ENCODE peak calls at places on chromosomes 2 and 18, in eight cellular contexts. One of them, this sample, is unnamed.

GRCh38 chr2:69742170-69742952 is 427 bp downstream of the ANXA4 start:
- DNase-seq in OCI-LY7: no peak
- DNase-seq in keratinocyte: no peak
- DNase-seq in lower lobe of right lung: no peak
- DNase-seq in psoas muscle: no peak
- DNase-seq in adrenal gland: no peak
- DNase-seq in tibial artery: peak; percentile 71
- DNase-seq in GM23338: peak; percentile 51
- DNase-seq in this sample: no peak

GRCh38 chr2:240629419-240629967 is 4.2 kb downstream of the GPR35 start:
- DNase-seq in tibial artery: peak; percentile 45
- DNase-seq in lower lobe of right lung: peak; percentile 41
- DNase-seq in OCI-LY7: no peak
- DNase-seq in adrenal gland: no peak
- DNase-seq in psoas muscle: no peak
- DNase-seq in keratinocyte: no peak
- DNase-seq in GM23338: no peak
- DNase-seq in this sample: no peak

GRCh38 chr2:184644685-184645084 is 46.4 kb downstream of the ZNF804A start:
- DNase-seq in lower lobe of right lung: no peak
- DNase-seq in adrenal gland: no peak
- DNase-seq in OCI-LY7: no peak
- DNase-seq in psoas muscle: no peak
- DNase-seq in tibial artery: no peak
- DNase-seq in keratinocyte: no peak
- DNase-seq in GM23338: peak; percentile 11
- DNase-seq in this sample: no peak

GRCh38 chr2:213162515-213163118 is 11.2 kb upstream of the IKZF2 start:
- DNase-seq in OCI-LY7: no peak
- DNase-seq in tibial artery: no peak
- DNase-seq in keratinocyte: no peak
- DNase-seq in adrenal gland: no peak
- DNase-seq in lower lobe of right lung: no peak
- DNase-seq in GM23338: no peak
- DNase-seq in psoas muscle: no peak
- DNase-seq in this sample: no peak

GRCh38 chr2:113117594-113118262 is 9.7 kb upstream of the IL1RN start:
- DNase-seq in OCI-LY7: no peak
- DNase-seq in GM23338: no peak
- DNase-seq in lower lobe of right lung: peak; percentile 56
- DNase-seq in keratinocyte: peak; percentile 95
- DNase-seq in adrenal gland: peak; percentile 90
- DNase-seq in psoas muscle: peak; percentile 19
- DNase-seq in tibial artery: no peak
- DNase-seq in this sample: no peak

GRCh38 chr18:48829443-48830149 is 121.2 kb downstream of the SMAD7 start:
- DNase-seq in keratinocyte: no peak
- DNase-seq in GM23338: peak; percentile 70
- DNase-seq in adrenal gland: no peak
- DNase-seq in lower lobe of right lung: peak; percentile 51
- DNase-seq in tibial artery: peak; percentile 81
- DNase-seq in OCI-LY7: no peak
- DNase-seq in psoas muscle: no peak
- DNase-seq in this sample: no peak

GRCh38 chr2:11496311-11496710 is 30.4 kb upstream of the E2F6 start:
- DNase-seq in adrenal gland: no peak
- DNase-seq in psoas muscle: no peak
- DNase-seq in OCI-LY7: no peak
- DNase-seq in keratinocyte: no peak
- DNase-seq in GM23338: no peak
- DNase-seq in tibial artery: no peak
- DNase-seq in lower lobe of right lung: no peak
- DNase-seq in this sample: no peak

GRCh38 chr18:12726774-12727550 is 24.1 kb downstream of the PSMG2 start:
- DNase-seq in GM23338: peak; percentile 93
- DNase-seq in lower lobe of right lung: no peak
- DNase-seq in keratinocyte: no peak
- DNase-seq in OCI-LY7: peak; percentile 76
- DNase-seq in tibial artery: no peak
- DNase-seq in adrenal gland: peak; percentile 79
- DNase-seq in psoas muscle: no peak
- DNase-seq in this sample: no peak

GRCh38 chr2:175004980-175005832 is at the start of gene CHN1:
- DNase-seq in OCI-LY7: peak; percentile 23
- DNase-seq in keratinocyte: no peak
- DNase-seq in psoas muscle: peak; percentile 79
- DNase-seq in tibial artery: peak; percentile 87
- DNase-seq in adrenal gland: peak; percentile 83
- DNase-seq in lower lobe of right lung: peak; percentile 79
- DNase-seq in GM23338: peak; percentile 90
- DNase-seq in this sample: peak; percentile 87

GRCh38 chr2:44844651-44845270 is 96.7 kb upstream of the SIX3 start:
- DNase-seq in adrenal gland: no peak
- DNase-seq in psoas muscle: no peak
- DNase-seq in tibial artery: no peak
- DNase-seq in keratinocyte: no peak
- DNase-seq in OCI-LY7: no peak
- DNase-seq in GM23338: no peak
- DNase-seq in lower lobe of right lung: no peak
- DNase-seq in this sample: no peak

GRCh38 chr2:198630384-198630783 is 826.0 kb downstream of the PLCL1 start:
- DNase-seq in GM23338: no peak
- DNase-seq in adrenal gland: no peak
- DNase-seq in keratinocyte: no peak
- DNase-seq in OCI-LY7: no peak
- DNase-seq in psoas muscle: no peak
- DNase-seq in lower lobe of right lung: no peak
- DNase-seq in tibial artery: no peak
- DNase-seq in this sample: no peak

DNA sequence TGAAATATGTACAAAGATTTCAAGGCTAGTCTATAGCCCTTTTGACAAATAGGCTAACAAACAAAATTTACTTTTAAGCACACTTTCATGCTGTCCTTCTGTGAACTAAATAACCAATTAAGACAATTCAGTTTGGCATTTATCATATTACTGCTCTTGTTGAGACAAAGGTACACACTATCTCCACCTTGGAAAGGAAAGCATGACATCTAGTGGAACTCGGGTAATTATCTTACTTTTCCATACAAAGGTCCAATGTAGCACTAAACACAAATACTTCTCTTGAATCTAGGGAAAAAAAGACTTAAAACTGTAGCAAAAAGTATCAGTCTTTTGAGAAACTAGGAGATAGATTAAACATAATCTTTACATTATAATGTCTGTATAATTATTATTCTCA is 125.0 kb upstream of the CD226 start:
- DNase-seq in GM23338: no peak
- DNase-seq in tibial artery: no peak
- DNase-seq in lower lobe of right lung: no peak
- DNase-seq in adrenal gland: no peak
- DNase-seq in psoas muscle: no peak
- DNase-seq in OCI-LY7: no peak
- DNase-seq in keratinocyte: no peak
- DNase-seq in this sample: no peak
- TF ChIP-seq CTCF in GM23338: peak; percentile 42
- TF ChIP-seq CTCF in tibial artery: peak; percentile 15
- TF ChIP-seq CTCF in lower lobe of right lung: peak; percentile 22
- TF ChIP-seq CTCF in adrenal gland: peak; percentile 3
- TF ChIP-seq CTCF in psoas muscle: no peak
- TF ChIP-seq CTCF in OCI-LY7: no peak
- TF ChIP-seq CTCF in keratinocyte: no peak
- TF ChIP-seq CTCF in this sample: no peak

GRCh38 chr18:76504749-76505148 is 9.7 kb upstream of the ZNF516 start:
- DNase-seq in tibial artery: no peak
- DNase-seq in keratinocyte: no peak
- DNase-seq in GM23338: no peak
- DNase-seq in adrenal gland: no peak
- DNase-seq in lower lobe of right lung: no peak
- DNase-seq in psoas muscle: no peak
- DNase-seq in OCI-LY7: no peak
- DNase-seq in this sample: no peak

GRCh38 chr18:76499596-76500340 is 4.7 kb upstream of the ZNF516 start:
- DNase-seq in OCI-LY7: peak; percentile 84
- DNase-seq in adrenal gland: no peak
- DNase-seq in keratinocyte: no peak
- DNase-seq in GM23338: no peak
- DNase-seq in lower lobe of right lung: no peak
- DNase-seq in tibial artery: no peak
- DNase-seq in psoas muscle: no peak
- DNase-seq in this sample: no peak

GRCh38 chr18:76503999-76504398 is 9.0 kb upstream of the ZNF516 start:
- DNase-seq in tibial artery: no peak
- DNase-seq in lower lobe of right lung: no peak
- DNase-seq in psoas muscle: no peak
- DNase-seq in OCI-LY7: no peak
- DNase-seq in GM23338: peak; percentile 23
- DNase-seq in keratinocyte: no peak
- DNase-seq in adrenal gland: no peak
- DNase-seq in this sample: no peak

GRCh38 chr18:76503595-76503994 is 8.6 kb upstream of the ZNF516 start:
- DNase-seq in tibial artery: no peak
- DNase-seq in adrenal gland: peak; percentile 28
- DNase-seq in psoas muscle: no peak
- DNase-seq in lower lobe of right lung: no peak
- DNase-seq in OCI-LY7: no peak
- DNase-seq in GM23338: peak; percentile 39
- DNase-seq in keratinocyte: no peak
- DNase-seq in this sample: no peak

DNA sequence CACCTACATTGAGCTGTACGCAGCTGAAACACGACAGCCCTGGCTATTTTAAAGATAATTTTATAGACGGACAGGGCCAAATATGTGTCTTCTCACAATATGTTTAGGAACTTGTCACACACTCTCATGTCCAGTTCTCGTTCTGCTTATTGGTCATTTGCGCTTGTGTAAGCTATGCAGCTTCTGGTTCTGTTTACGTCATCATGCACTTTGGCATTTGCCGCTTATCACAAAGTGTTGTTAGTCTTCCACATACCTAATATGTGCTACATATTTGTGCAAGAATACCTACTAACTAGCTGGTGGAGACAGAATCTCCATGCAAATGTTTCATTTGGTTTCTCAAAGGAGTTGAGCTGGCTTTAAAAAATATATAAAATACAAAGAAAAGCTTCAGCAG is 7.5 kb upstream of the ZNF516 start:
- DNase-seq in tibial artery: no peak
- DNase-seq in psoas muscle: no peak
- DNase-seq in GM23338: no peak
- DNase-seq in OCI-LY7: no peak
- DNase-seq in adrenal gland: no peak
- DNase-seq in keratinocyte: no peak
- DNase-seq in lower lobe of right lung: no peak
- DNase-seq in this sample: no peak
- H3K4me3 ChIP-seq in tibial artery: no peak overlapping the region
- H3K4me3 ChIP-seq in psoas muscle: no peak overlapping the region
- H3K4me3 ChIP-seq in GM23338: no peak overlapping the region
- H3K4me3 ChIP-seq in OCI-LY7: no peak overlapping the region
- H3K4me3 ChIP-seq in adrenal gland: no peak overlapping the region
- H3K4me3 ChIP-seq in keratinocyte: no peak overlapping the region
- H3K4me3 ChIP-seq in lower lobe of right lung: no peak overlapping the region
- H3K4me3 ChIP-seq in this sample: no peak overlapping the region

GRCh38 chr18:35223797-35224196 is 17.0 kb upstream of the ZNF397 start:
- DNase-seq in GM23338: no peak
- DNase-seq in tibial artery: no peak
- DNase-seq in lower lobe of right lung: no peak
- DNase-seq in psoas muscle: no peak
- DNase-seq in adrenal gland: no peak
- DNase-seq in OCI-LY7: no peak
- DNase-seq in keratinocyte: no peak
- DNase-seq in this sample: no peak
- H3K36me3 ChIP-seq in GM23338: no peaks in the 10 kb centered on the region
- H3K36me3 ChIP-seq in tibial artery: no peaks in the 10 kb centered on the region
- H3K36me3 ChIP-seq in lower lobe of right lung: no peaks in the 10 kb centered on the region
- H3K36me3 ChIP-seq in psoas muscle: no peaks in the 10 kb centered on the region
- H3K36me3 ChIP-seq in adrenal gland: no peaks in the 10 kb centered on the region
- H3K36me3 ChIP-seq in OCI-LY7: no peaks in the 10 kb centered on the region
- H3K36me3 ChIP-seq in keratinocyte: no peaks in the 10 kb centered on the region
- H3K36me3 ChIP-seq in this sample: no peaks in the 10 kb centered on the region

GRCh38 chr2:16280081-16280480 is 339.7 kb downstream of the MYCN start:
- DNase-seq in GM23338: no peak
- DNase-seq in keratinocyte: no peak
- DNase-seq in OCI-LY7: no peak
- DNase-seq in tibial artery: no peak
- DNase-seq in psoas muscle: no peak
- DNase-seq in lower lobe of right lung: no peak
- DNase-seq in adrenal gland: no peak
- DNase-seq in this sample: no peak

GRCh38 chr2:16279641-16280040 is 339.3 kb downstream of the MYCN start:
- DNase-seq in keratinocyte: no peak
- DNase-seq in lower lobe of right lung: no peak
- DNase-seq in OCI-LY7: no peak
- DNase-seq in psoas muscle: no peak
- DNase-seq in GM23338: no peak
- DNase-seq in adrenal gland: no peak
- DNase-seq in tibial artery: no peak
- DNase-seq in this sample: no peak

GRCh38 chr2:16282511-16282910 is 342.2 kb downstream of the MYCN start:
- DNase-seq in tibial artery: no peak
- DNase-seq in psoas muscle: no peak
- DNase-seq in keratinocyte: no peak
- DNase-seq in adrenal gland: no peak
- DNase-seq in lower lobe of right lung: no peak
- DNase-seq in OCI-LY7: no peak
- DNase-seq in GM23338: no peak
- DNase-seq in this sample: no peak

GRCh38 chr2:16283071-16283850 is 342.9 kb downstream of the MYCN start:
- DNase-seq in tibial artery: no peak
- DNase-seq in keratinocyte: no peak
- DNase-seq in OCI-LY7: no peak
- DNase-seq in GM23338: no peak
- DNase-seq in adrenal gland: no peak
- DNase-seq in psoas muscle: no peak
- DNase-seq in lower lobe of right lung: no peak
- DNase-seq in this sample: no peak

DNA sequence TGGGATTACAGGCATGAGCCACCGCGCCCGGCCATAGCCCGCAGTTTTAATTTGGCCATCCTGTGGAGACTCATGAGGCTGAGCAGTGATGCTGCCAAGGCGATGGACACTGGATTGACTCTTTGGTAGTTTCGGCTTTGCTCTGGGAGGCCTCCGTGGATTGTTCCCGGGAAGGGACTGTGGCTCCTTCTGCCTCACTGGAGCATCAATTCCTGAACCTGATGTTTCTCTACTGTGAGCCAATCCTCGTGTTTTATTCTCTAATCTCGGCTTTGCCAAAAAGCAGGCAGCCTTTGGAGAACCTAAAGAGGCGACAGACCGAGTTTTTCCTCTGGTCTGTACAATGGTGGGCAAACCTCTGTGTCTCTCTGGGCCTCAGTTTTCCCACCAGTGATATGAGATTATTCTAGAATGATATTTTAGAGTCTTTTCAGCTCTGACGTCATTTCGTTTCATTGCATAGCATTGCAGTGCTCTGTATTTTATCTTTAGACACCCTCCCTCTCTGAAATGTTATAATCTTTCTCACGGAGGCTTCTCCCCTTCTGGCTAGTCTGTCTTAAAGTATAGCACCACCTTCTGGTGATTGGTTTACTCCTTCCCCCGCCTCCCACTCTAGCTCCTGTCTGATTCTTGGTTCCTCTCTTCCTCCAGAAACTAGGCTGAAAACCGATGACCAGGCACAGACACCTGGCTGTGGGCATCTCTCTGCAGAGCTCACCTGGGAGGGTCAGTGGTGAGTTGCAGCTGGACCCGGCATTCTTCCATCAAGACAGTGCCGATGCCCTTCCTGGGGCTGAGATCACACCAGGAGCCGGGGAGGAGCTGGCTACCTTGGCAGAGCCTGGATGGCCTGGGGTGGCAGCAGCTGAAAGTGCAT is 341.3 kb downstream of the MYCN start:
- DNase-seq in adrenal gland: peak; percentile 45
- DNase-seq in lower lobe of right lung: no peak
- DNase-seq in GM23338: peak; percentile 86
- DNase-seq in psoas muscle: no peak
- DNase-seq in OCI-LY7: peak; percentile 13
- DNase-seq in keratinocyte: no peak
- DNase-seq in tibial artery: no peak
- DNase-seq in this sample: no peak
- TF ChIP-seq CTCF in adrenal gland: peak; percentile 49
- TF ChIP-seq CTCF in lower lobe of right lung: peak; percentile 49
- TF ChIP-seq CTCF in GM23338: peak; percentile 78
- TF ChIP-seq CTCF in psoas muscle: peak; percentile 48
- TF ChIP-seq CTCF in OCI-LY7: peak; percentile 71
- TF ChIP-seq CTCF in keratinocyte: peak; percentile 31
- TF ChIP-seq CTCF in tibial artery: peak; percentile 30
- TF ChIP-seq CTCF in this sample: peak; percentile 68

This sample was measured in heart right ventricle.